ENCODE peak calls at places on chromosome 14, in six cellular contexts. J is tibial nerve, F is cardiac muscle cell, S is AG04450, N is GM23248, G is left ventricle myocardium inferior. T is an unnamed sample.

GRCh38 chr14:64410084-64410774 is 22.1 kb downstream of the MTHFD1 start:
- DNase-seq in J (no peak), F (peak; percentile 63), S (no peak), N (peak; percentile 53), G (no peak), T (no peak)

GRCh38 chr14:72715910-72716268 is 178.0 kb downstream of the DPF3 start:
- DNase-seq in J (no peak), F (no peak), S (no peak), N (no peak), G (peak; percentile 78), T (no peak)

GRCh38 chr14:98906123-98906995 is 365.6 kb downstream of the BCL11B start:
- DNase-seq in J (peak; percentile 47), F (peak; percentile 10), S (no peak), N (no peak), G (no peak), T (no peak)

GRCh38 chr14:35229495-35230089 is 62.6 kb upstream of the PSMA6 start:
- DNase-seq in J (no peak), F (peak; percentile 39), S (no peak), N (no peak), G (no peak), T (no peak)

GRCh38 chr14:23578560-23579310 is at the start of gene JPH4:
- DNase-seq in J (no peak), F (no peak), S (no peak), N (no peak), G (no peak), T (no peak)

GRCh38 chr14:103194256-103195045 is 71.2 kb downstream of the TNFAIP2 start:
- DNase-seq in J (peak; percentile 49), F (peak; percentile 85), S (peak; percentile 26), N (peak; percentile 84), G (no peak), T (no peak)

GRCh38 chr14:50023671-50024490 is 92.5 kb downstream of the VCPKMT start:
- DNase-seq in J (no peak), F (peak; percentile 67), S (no peak), N (peak; percentile 91), G (no peak), T (no peak)

GRCh38 chr14:33393155-33393894 is 454.6 kb downstream of the NPAS3 start:
- DNase-seq in J (no peak), F (peak; percentile 10), S (no peak), N (no peak), G (no peak), T (no peak)

GRCh38 chr14:68787235-68787727 is 5.6 kb downstream of the ZFP36L1 start:
- DNase-seq in J (no peak), F (peak; percentile 66), S (no peak), N (peak; percentile 71), G (no peak), T (no peak)

GRCh38 chr14:50647753-50648152 is 20.4 kb downstream of the SAV1 start:
- DNase-seq in J (no peak), F (no peak), S (no peak), N (peak; percentile 53), G (no peak), T (no peak)

GRCh38 chr14:51517116-51517515 is 134.6 kb upstream of the FRMD6 start:
- DNase-seq in J (no peak), F (no peak), S (no peak), N (no peak), G (no peak), T (no peak)

GRCh38 chr14:21071225-21072041 is 1.3 kb downstream of the ARHGEF40 start:
- DNase-seq in J (peak; percentile 73), F (peak; percentile 94), S (peak; percentile 88), N (peak; percentile 97), G (peak; percentile 91), T (no peak)

GRCh38 chr14:30283822-30284446 is 275.0 kb upstream of the G2E3 start:
- DNase-seq in J (peak; percentile 38), F (peak; percentile 62), S (no peak), N (peak; percentile 58), G (no peak), T (no peak)

GRCh38 chr14:26596722-26597030 is 1.2 kb downstream of the NOVA1 start:
- DNase-seq in J (peak; percentile 21), F (peak; percentile 20), S (no peak), N (peak; percentile 38), G (peak; percentile 13), T (no peak)

GRCh38 chr14:93318927-93319326 is 13.9 kb downstream of the BTBD7 start:
- DNase-seq in J (no peak), F (peak; percentile 26), S (no peak), N (peak; percentile 34), G (no peak), T (no peak)

GRCh38 chr14:105497671-105498429 is 6.8 kb downstream of the TEDC1 start:
- DNase-seq in J (no peak), F (no peak), S (no peak), N (no peak), G (peak; percentile 13), T (no peak)
- H3K9me3 ChIP-seq in J (no peaks in the 10 kb centered on the region), F (no peaks in the 10 kb centered on the region), S (no peaks in the 10 kb centered on the region), N (no peaks in the 10 kb centered on the region), G (no peaks in the 10 kb centered on the region), T (no peaks in the 10 kb centered on the region)

GRCh38 chr14:105855893-105856675 is 329.7 kb downstream of the TMEM121 start:
- DNase-seq in J (no peak), F (no peak), S (no peak), N (no peak), G (peak; percentile 10), T (no peak)
- H3K9me3 ChIP-seq in J (no peaks in the 10 kb centered on the region), F (no peaks in the 10 kb centered on the region), S (peaks cover 100% of the 10 kb centered on the region), N (no peaks in the 10 kb centered on the region), G (no peaks in the 10 kb centered on the region), T (no peaks in the 10 kb centered on the region)

GRCh38 chr14:105806568-105806967 is 280.2 kb downstream of the TMEM121 start:
- DNase-seq in J (no peak), F (no peak), S (no peak), N (no peak), G (no peak), T (no peak)
- H3K9me3 ChIP-seq in J (no peaks in the 10 kb centered on the region), F (no peaks in the 10 kb centered on the region), S (peaks cover 31% of the 10 kb centered on the region), N (no peaks in the 10 kb centered on the region), G (peaks cover 49% of the 10 kb centered on the region), T (no peaks in the 10 kb centered on the region)

GRCh38 chr14:105861985-105862465 is 335.6 kb downstream of the TMEM121 start:
- DNase-seq in J (no peak), F (no peak), S (no peak), N (no peak), G (peak; percentile 3), T (peak; percentile 10)

GRCh38 chr14:105858676-105859025 is 332.3 kb downstream of the TMEM121 start:
- DNase-seq in J (no peak), F (no peak), S (no peak), N (no peak), G (peak; percentile 7), T (peak; percentile 3)

GRCh38 chr14:105859717-105860614 is 333.6 kb downstream of the TMEM121 start:
- DNase-seq in J (no peak), F (no peak), S (no peak), N (no peak), G (peak; percentile 11), T (peak; percentile 8)

GRCh38 chr14:105862581-105863239 is 336.3 kb downstream of the TMEM121 start:
- DNase-seq in J (no peak), F (no peak), S (no peak), N (no peak), G (no peak), T (no peak)

GRCh38 chr14:105860615-105861580 is 334.5 kb downstream of the TMEM121 start:
- DNase-seq in J (no peak), F (no peak), S (no peak), N (no peak), G (peak; percentile 1), T (peak; percentile 2)
- H3K9me3 ChIP-seq in J (no peaks in the 10 kb centered on the region), F (no peaks in the 10 kb centered on the region), S (peaks cover 94% of the 10 kb centered on the region), N (no peaks in the 10 kb centered on the region), G (no peaks in the 10 kb centered on the region), T (no peaks in the 10 kb centered on the region)

DNA sequence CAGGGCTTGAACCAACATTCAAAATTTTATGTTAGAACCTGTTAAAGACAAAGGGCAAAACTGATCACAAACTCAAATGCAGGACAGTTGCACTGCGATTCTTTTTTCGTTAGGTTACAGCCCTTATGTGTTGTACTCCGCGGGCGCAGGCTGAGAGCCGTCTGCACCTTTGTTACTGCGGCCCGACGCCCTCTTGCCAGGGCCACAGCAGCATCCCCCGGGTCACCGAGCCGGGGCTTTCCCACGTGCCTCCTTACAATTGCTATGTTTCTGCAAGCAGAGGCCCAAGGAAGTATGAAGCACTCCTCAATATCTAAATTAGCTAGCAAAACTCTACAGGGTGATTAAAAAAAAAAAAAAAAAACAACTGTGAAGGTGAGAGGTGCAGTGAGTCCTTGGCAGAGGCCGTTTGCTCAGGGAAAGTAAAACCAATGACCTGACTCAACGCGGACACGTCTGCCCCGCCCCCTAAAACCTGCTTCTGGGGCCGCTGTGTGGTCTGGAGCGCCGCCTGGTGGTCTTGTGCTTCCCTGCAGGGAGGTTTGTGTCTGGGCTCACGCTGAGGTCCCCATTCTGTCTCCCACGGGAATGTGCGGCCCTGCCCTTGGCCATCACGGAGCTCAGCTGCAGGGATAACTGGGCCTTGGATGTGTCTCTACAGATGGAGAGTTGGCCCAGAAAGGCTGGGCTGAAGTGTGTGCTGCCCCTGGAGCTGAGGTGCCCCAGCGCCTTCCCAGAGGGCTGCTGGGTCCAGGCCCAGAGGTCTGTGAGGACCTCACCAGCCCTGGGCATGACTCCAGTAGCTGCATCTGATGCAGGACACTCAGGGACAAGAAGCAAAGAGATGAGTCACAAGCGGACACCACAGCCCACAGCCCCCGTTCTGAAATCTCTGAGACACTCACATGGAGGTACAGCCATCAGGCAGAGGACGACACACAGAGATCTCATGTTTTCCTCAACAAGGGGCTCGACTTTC is 418.5 kb downstream of the TMEM121 start:
- DNase-seq in J (peak; percentile 54), F (no peak), S (no peak), N (peak; percentile 9), G (peak; percentile 46), T (peak; percentile 46)
- H3K9me3 ChIP-seq in J (no peaks in the 10 kb centered on the region), F (no peaks in the 10 kb centered on the region), S (peaks cover 55% of the 10 kb centered on the region), N (no peaks in the 10 kb centered on the region), G (peaks cover 12% of the 10 kb centered on the region), T (no peaks in the 10 kb centered on the region)

GRCh38 chr14:79118291-79118690 is 948.1 kb downstream of the NRXN3 start:
- DNase-seq in J (no peak), F (no peak), S (no peak), N (no peak), G (no peak), T (no peak)

GRCh38 chr14:79111963-79112362 is 941.8 kb downstream of the NRXN3 start:
- DNase-seq in J (no peak), F (no peak), S (peak; percentile 2), N (peak; percentile 3), G (no peak), T (no peak)

GRCh38 chr14:79117561-79117960 is 947.4 kb downstream of the NRXN3 start:
- DNase-seq in J (no peak), F (no peak), S (no peak), N (no peak), G (no peak), T (no peak)
- H3K9me3 ChIP-seq in J (no peaks in the 10 kb centered on the region), F (no peaks in the 10 kb centered on the region), S (no peaks in the 10 kb centered on the region), N (no peaks in the 10 kb centered on the region), G (no peaks in the 10 kb centered on the region), T (no peaks in the 10 kb centered on the region)

DNA sequence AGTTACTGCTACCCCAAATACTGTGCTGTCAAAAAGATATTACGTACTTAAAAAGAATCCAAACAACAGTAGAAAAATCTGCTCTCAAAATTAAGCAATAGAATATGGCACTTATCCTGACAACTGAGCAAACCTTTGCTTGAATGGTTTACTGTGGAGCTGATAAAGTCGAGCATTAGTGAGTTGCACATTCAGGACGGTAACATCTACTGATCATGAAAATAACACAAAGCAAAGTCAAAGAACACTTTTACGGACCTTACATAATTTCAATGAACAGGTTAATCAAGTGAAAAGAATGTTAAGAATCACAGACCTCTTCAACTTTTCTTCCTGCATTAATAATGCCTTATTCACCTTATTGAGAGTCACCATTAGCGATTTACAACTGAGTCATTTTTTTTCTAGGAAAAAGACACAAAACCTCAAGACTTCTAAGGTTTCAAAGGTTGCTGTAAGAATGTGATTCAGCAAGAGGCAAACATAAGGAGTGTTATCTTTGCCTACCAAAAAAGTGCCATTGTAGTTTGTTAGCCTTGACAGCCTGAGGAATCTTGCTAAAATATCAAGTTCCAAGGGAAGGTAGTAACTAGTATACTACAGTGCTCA is 334.1 kb upstream of the RPL10L start:
- DNase-seq in J (no peak), F (no peak), S (no peak), N (no peak), G (no peak), T (no peak)
- H3K9me3 ChIP-seq in J (no peaks in the 10 kb centered on the region), F (no peaks in the 10 kb centered on the region), S (no peaks in the 10 kb centered on the region), N (no peaks in the 10 kb centered on the region), G (no peaks in the 10 kb centered on the region), T (no peaks in the 10 kb centered on the region)